ENCODE peak calls at places on chromosomes 6 and 20, in ten cellular contexts. B is iPS-NIHi11, W is omental fat pad, A is hepatocyte, N is RWPE1, S is AG09319, M is NCI-H1436, I is NCI-H524, E is mesendoderm, Z is mammary epithelial cell. C is an unnamed sample.
A peak's percentile ranks its signal among the peaks of the same experiment; 100 is the strongest.

GRCh38 chr20:21099653-21100589 is 6.2 kb downstream of the LINC00237 start:
- DNase-seq in B (no peak), W (no peak), A (peak; percentile 19), N (peak; percentile 57), S (no peak), M (no peak), I (peak; percentile 57), E (peak; percentile 61), Z (no peak), C (peak; percentile 60)

GRCh38 chr6:141131616-141132015 is 1001.1 kb upstream of the GJE1 start:
- DNase-seq in B (no peak), W (no peak), A (no peak), N (no peak), S (no peak), M (no peak), I (no peak), E (no peak), Z (no peak), C (no peak)

GRCh38 chr6:118186676-118187567 is 279.9 kb downstream of the SLC35F1 start:
- DNase-seq in B (no peak), W (no peak), A (no peak), N (no peak), S (no peak), M (no peak), I (no peak), E (no peak), Z (no peak), C (no peak)

GRCh38 chr6:170276369-170277057 is 14.4 kb downstream of the DLL1 start:
- DNase-seq in B (no peak), W (no peak), A (no peak), N (no peak), S (no peak), M (no peak), I (no peak), E (no peak), Z (no peak), C (no peak)

GRCh38 chr6:154928325-154928922 is 66.7 kb upstream of the TIAM2 start:
- DNase-seq in B (peak; percentile 71), W (peak; percentile 28), A (peak; percentile 91), N (peak; percentile 65), S (peak; percentile 40), M (peak; percentile 59), I (peak; percentile 72), E (peak; percentile 75), Z (peak; percentile 42), C (no peak)

GRCh38 chr20:48463916-48464315 is 363.9 kb downstream of the PREX1 start:
- DNase-seq in B (no peak), W (no peak), A (peak; percentile 56), N (no peak), S (no peak), M (no peak), I (no peak), E (peak; percentile 39), Z (peak; percentile 16), C (no peak)

GRCh38 chr6:133001040-133001570 is 186.7 kb downstream of the RPS12 start:
- DNase-seq in B (no peak), W (no peak), A (no peak), N (no peak), S (no peak), M (no peak), I (no peak), E (no peak), Z (peak; percentile 29), C (no peak)

GRCh38 chr6:109867009-109867969 is 110.8 kb upstream of the GPR6 start:
- DNase-seq in B (no peak), W (no peak), A (peak; percentile 82), N (no peak), S (no peak), M (no peak), I (no peak), E (peak; percentile 67), Z (no peak), C (no peak)

GRCh38 chr6:31094389-31094881 is 17.9 kb downstream of the C6orf15 start:
- DNase-seq in B (no peak), W (no peak), A (no peak), N (no peak), S (no peak), M (no peak), I (no peak), E (no peak), Z (peak; percentile 17), C (no peak)

GRCh38 chr20:6768228-6769185 is 1.0 kb downstream of the BMP2 start:
- DNase-seq in B (no peak), W (no peak), A (peak; percentile 37), N (peak; percentile 34), S (no peak), M (no peak), I (no peak), E (peak; percentile 57), Z (peak; percentile 50), C (no peak)

GRCh38 chr20:62819494-62820174 is 2.8 kb downstream of the COL9A3 start:
- DNase-seq in B (peak; percentile 38), W (no peak), A (no peak), N (peak; percentile 55), S (no peak), M (no peak), I (no peak), E (no peak), Z (no peak), C (no peak)

GRCh38 chr20:17694767-17695166 is 5.0 kb upstream of the BANF2 start:
- DNase-seq in B (no peak), W (no peak), A (no peak), N (no peak), S (no peak), M (no peak), I (no peak), E (no peak), Z (no peak), C (no peak)

GRCh38 chr6:157229219-157229607 is 94.1 kb downstream of the TMEM242 start:
- DNase-seq in B (no peak), W (no peak), A (no peak), N (no peak), S (no peak), M (peak; percentile 63), I (no peak), E (no peak), Z (no peak), C (peak; percentile 5)

GRCh38 chr6:56499121-56499520 is 143.6 kb downstream of the DST start:
- DNase-seq in B (no peak), W (no peak), A (no peak), N (no peak), S (no peak), M (no peak), I (no peak), E (no peak), Z (no peak), C (no peak)

GRCh38 chr6:17493286-17493685 is 99.9 kb downstream of the CAP2 start:
- DNase-seq in B (no peak), W (no peak), A (no peak), N (no peak), S (no peak), M (no peak), I (no peak), E (no peak), Z (peak; percentile 18), C (no peak)

GRCh38 chr6:24357336-24358218 is at the start of gene DCDC2:
- DNase-seq in B (peak; percentile 30), W (no peak), A (no peak), N (no peak), S (no peak), M (no peak), I (no peak), E (no peak), Z (peak; percentile 51), C (no peak)

GRCh38 chr6:92779758-92780157 is 639.6 kb downstream of the EPHA7 start:
- DNase-seq in B (no peak), W (no peak), A (peak; percentile 73), N (peak; percentile 30), S (no peak), M (peak; percentile 33), I (no peak), E (no peak), Z (peak; percentile 11), C (no peak)

GRCh38 chr6:117481278-117481925 is 1.1 kb upstream of the DCBLD1 start:
- DNase-seq in B (no peak), W (no peak), A (peak; percentile 47), N (no peak), S (no peak), M (no peak), I (no peak), E (peak; percentile 39), Z (no peak), C (no peak)

GRCh38 chr6:121897337-121897760 is 461.9 kb downstream of the GJA1 start:
- DNase-seq in B (peak; percentile 18), W (no peak), A (no peak), N (peak; percentile 46), S (no peak), M (no peak), I (no peak), E (no peak), Z (peak; percentile 79), C (no peak)

GRCh38 chr6:29501106-29501505 is 13.3 kb upstream of the MAS1L start:
- DNase-seq in B (no peak), W (no peak), A (no peak), N (no peak), S (no peak), M (no peak), I (no peak), E (no peak), Z (no peak), C (no peak)

GRCh38 chr6:71544028-71544427 is 255.4 kb downstream of the OGFRL1 start:
- DNase-seq in B (no peak), W (no peak), A (no peak), N (no peak), S (no peak), M (no peak), I (no peak), E (peak; percentile 84), Z (no peak), C (no peak)

GRCh38 chr6:170102038-170102437 is 188.8 kb downstream of the DLL1 start:
- DNase-seq in B (peak; percentile 53), W (peak; percentile 6), A (no peak), N (no peak), S (no peak), M (no peak), I (no peak), E (no peak), Z (no peak), C (peak; percentile 18)

GRCh38 chr6:113306552-113307145 is 550.5 kb upstream of the MARCKS start:
- DNase-seq in B (peak; percentile 49), W (peak; percentile 65), A (peak; percentile 74), N (peak; percentile 23), S (no peak), M (peak; percentile 15), I (peak; percentile 1), E (peak; percentile 72), Z (peak; percentile 62), C (peak; percentile 54)

GRCh38 chr6:7241709-7242645 is 71.0 kb downstream of the SSR1 start:
- DNase-seq in B (no peak), W (no peak), A (peak; percentile 79), N (no peak), S (no peak), M (no peak), I (no peak), E (no peak), Z (no peak), C (peak; percentile 32)

GRCh38 chr6:36851149-36851614 is 11.9 kb upstream of the CPNE5 start:
- DNase-seq in B (peak; percentile 67), W (no peak), A (peak; percentile 85), N (peak; percentile 51), S (peak; percentile 35), M (peak; percentile 58), I (peak; percentile 38), E (peak; percentile 71), Z (peak; percentile 58), C (no peak)

GRCh38 chr6:35500782-35501181 is 3.9 kb upstream of the TEAD3 start:
- DNase-seq in B (no peak), W (no peak), A (peak; percentile 62), N (peak; percentile 32), S (no peak), M (no peak), I (peak; percentile 34), E (peak; percentile 80), Z (no peak), C (no peak)

GRCh38 chr20:46348231-46348803 is 40.0 kb upstream of the CDH22 start:
- DNase-seq in B (peak; percentile 70), W (no peak), A (peak; percentile 63), N (no peak), S (no peak), M (no peak), I (peak; percentile 74), E (peak; percentile 94), Z (no peak), C (no peak)

GRCh38 chr20:24194133-24194532 is 205.6 kb upstream of the GGTLC1 start:
- DNase-seq in B (no peak), W (no peak), A (peak; percentile 47), N (no peak), S (no peak), M (no peak), I (no peak), E (no peak), Z (no peak), C (no peak)

C was measured in CD14-positive monocyte.